ENCODE peak calls at places on chromosomes 12 and 14, in five cellular contexts. R, Q, Z, F and U are unnamed samples.

GRCh38 chr12:79409562-79409961 is 281.2 kb downstream of the PAWR start:
- DNase-seq in R (no peak), Q (no peak), Z (peak; percentile 58), F (no peak), U (no peak)

GRCh38 chr12:99619389-99620158 is 28.0 kb upstream of the GARIN6 start:
- DNase-seq in R (no peak), Q (peak; percentile 66), Z (peak; percentile 42), F (no peak), U (no peak)

GRCh38 chr12:127083028-127083949 is 1183.7 kb upstream of the TMEM132C start:
- DNase-seq in R (no peak), Q (peak; percentile 85), Z (peak; percentile 84), F (no peak), U (no peak)

GRCh38 chr14:97395068-97395467 is 597.9 kb downstream of the VRK1 start:
- DNase-seq in R (no peak), Q (no peak), Z (no peak), F (no peak), U (no peak)

GRCh38 chr14:94787092-94787491 is 17.2 kb upstream of the GSC start:
- DNase-seq in R (no peak), Q (no peak), Z (no peak), F (no peak), U (no peak)

GRCh38 chr14:54902143-54902520 is 494 bp downstream of the GCH1 start:
- DNase-seq in R (peak; percentile 74), Q (peak; percentile 50), Z (peak; percentile 31), F (peak; percentile 64), U (peak; percentile 65)

GRCh38 chr14:67420102-67420739 is 8.3 kb upstream of the PLEK2 start:
- DNase-seq in R (no peak), Q (peak; percentile 43), Z (no peak), F (no peak), U (no peak)

GRCh38 chr14:29240046-29240445 is 473.5 kb downstream of the FOXG1 start:
- DNase-seq in R (no peak), Q (no peak), Z (peak; percentile 95), F (no peak), U (no peak)

GRCh38 chr12:114215766-114216165 is 190.2 kb downstream of the TBX5 start:
- DNase-seq in R (no peak), Q (no peak), Z (no peak), F (no peak), U (no peak)

GRCh38 chr14:86712727-86713126 is 1182.8 kb downstream of the FLRT2 start:
- DNase-seq in R (no peak), Q (no peak), Z (no peak), F (no peak), U (no peak)

GRCh38 chr12:132610051-132610759 is at the start of gene LRCOL1:
- DNase-seq in R (no peak), Q (no peak), Z (peak; percentile 92), F (no peak), U (no peak)